ENCODE peak calls at places on chromosomes 6 and 20, in five cellular contexts. A is B cell, I is glutamatergic neuron, C is neural progenitor cell, Q is astrocyte. Y is an unnamed sample.
A peak's percentile ranks its signal among the peaks of the same experiment; 100 is the strongest.

GRCh38 chr20:41349943-41350342 is 9.3 kb downstream of the LPIN3 start:
- DNase-seq in Q (no peak), I (no peak), C (no peak), A (no peak), Y (no peak)

GRCh38 chr6:13591205-13591921 is 17.0 kb downstream of the SIRT5 start:
- DNase-seq in I (no peak), A (no peak), Q (no peak), C (no peak), Y (no peak)

GRCh38 chr6:158636778-158637177 is 7.8 kb downstream of the DYNLT1 start:
- DNase-seq in C (no peak), Q (no peak), A (no peak), I (no peak), Y (no peak)

GRCh38 chr6:49342410-49342809 is 120.6 kb downstream of the MMUT start:
- DNase-seq in Q (no peak), I (no peak), C (no peak), A (no peak), Y (no peak)

GRCh38 chr6:104995989-104996617 is 39.2 kb downstream of the LIN28B start:
- DNase-seq in I (no peak), A (no peak), C (no peak), Q (peak; percentile 11), Y (no peak)

GRCh38 chr20:50395258-50395729 is 114.9 kb upstream of the PTPN1 start:
- DNase-seq in C (no peak), A (no peak), I (no peak), Q (no peak), Y (no peak)

GRCh38 chr20:38321959-38322598 is 18.1 kb downstream of the BPI start:
- DNase-seq in A (peak; percentile 8), Q (peak; percentile 31), C (peak; percentile 75), I (peak; percentile 63), Y (peak; percentile 52)

GRCh38 chr20:16544949-16545348 is 28.3 kb downstream of the KIF16B start:
- DNase-seq in Q (no peak), I (no peak), C (no peak), A (no peak), Y (no peak)

GRCh38 chr6:169161572-169162167 is 92.0 kb downstream of the THBS2 start:
- DNase-seq in Q (no peak), C (no peak), I (no peak), A (no peak), Y (no peak)

GRCh38 chr6:73515204-73516101 is 5.4 kb downstream of the EEF1A1 start:
- DNase-seq in I (no peak), Q (peak; percentile 73), A (peak; percentile 76), C (peak; percentile 78), Y (no peak)

GRCh38 chr20:3788685-3789155 is 2.2 kb upstream of the CENPB start:
- DNase-seq in I (no peak), A (no peak), Q (no peak), C (peak; percentile 1), Y (no peak)

GRCh38 chr20:41734506-41734945 is 116.3 kb upstream of the CHD6 start:
- DNase-seq in Q (peak; percentile 1), A (peak; percentile 38), C (peak; percentile 67), I (peak; percentile 59), Y (peak; percentile 52)

GRCh38 chr6:110513001-110513400 is 36.6 kb upstream of the SLC22A16 start:
- DNase-seq in Q (no peak), A (no peak), I (no peak), C (no peak), Y (no peak)

GRCh38 chr20:39800548-39800947 is 838.4 kb downstream of the DHX35 start:
- DNase-seq in I (no peak), C (no peak), Q (peak; percentile 93), A (no peak), Y (no peak)

GRCh38 chr20:63519765-63520593 is 586 bp upstream of the PPDPF start:
- DNase-seq in Q (peak; percentile 37), I (peak; percentile 76), C (peak; percentile 93), A (peak; percentile 79), Y (peak; percentile 53)

GRCh38 chr6:169950558-169950957 is 199.1 kb downstream of the ERMARD start:
- DNase-seq in I (no peak), Q (no peak), C (peak; percentile 44), A (peak; percentile 35), Y (no peak)

GRCh38 chr20:14234666-14235295 is 102.6 kb downstream of the FLRT3 start:
- DNase-seq in A (no peak), Q (peak; percentile 67), C (no peak), I (no peak), Y (no peak)

GRCh38 chr6:150751296-150751695 is 114.2 kb upstream of the MTHFD1L start:
- DNase-seq in A (no peak), I (no peak), Q (peak; percentile 77), C (no peak), Y (no peak)

GRCh38 chr6:43271103-43271815 is 26.8 kb upstream of the SLC22A7 start:
- DNase-seq in A (peak; percentile 64), C (no peak), I (no peak), Q (no peak), Y (no peak)

GRCh38 chr6:156193381-156193780 is 583.8 kb upstream of the ARID1B start:
- DNase-seq in I (no peak), A (no peak), C (no peak), Q (no peak), Y (no peak)

GRCh38 chr6:74603676-74604075 is 602.2 kb downstream of the COL12A1 start:
- DNase-seq in C (no peak), I (no peak), A (no peak), Q (no peak), Y (no peak)

GRCh38 chr20:50277460-50278376 is 87.1 kb downstream of the CEBPB start:
- DNase-seq in A (no peak), C (no peak), I (no peak), Q (no peak), Y (no peak)

GRCh38 chr20:58130574-58130973 is 97.9 kb downstream of the ANKRD60 start:
- DNase-seq in C (peak; percentile 55), Q (no peak), A (no peak), I (no peak), Y (no peak)

GRCh38 chr6:130282234-130282995 is 59.7 kb upstream of the SAMD3 start:
- DNase-seq in Q (peak; percentile 8), A (peak; percentile 40), I (no peak), C (peak; percentile 49), Y (no peak)
- TF ChIP-seq CTCF in Q (peak; percentile 33), A (peak; percentile 45), I (no peak), C (peak; percentile 59), Y (peak; percentile 34)

DNA sequence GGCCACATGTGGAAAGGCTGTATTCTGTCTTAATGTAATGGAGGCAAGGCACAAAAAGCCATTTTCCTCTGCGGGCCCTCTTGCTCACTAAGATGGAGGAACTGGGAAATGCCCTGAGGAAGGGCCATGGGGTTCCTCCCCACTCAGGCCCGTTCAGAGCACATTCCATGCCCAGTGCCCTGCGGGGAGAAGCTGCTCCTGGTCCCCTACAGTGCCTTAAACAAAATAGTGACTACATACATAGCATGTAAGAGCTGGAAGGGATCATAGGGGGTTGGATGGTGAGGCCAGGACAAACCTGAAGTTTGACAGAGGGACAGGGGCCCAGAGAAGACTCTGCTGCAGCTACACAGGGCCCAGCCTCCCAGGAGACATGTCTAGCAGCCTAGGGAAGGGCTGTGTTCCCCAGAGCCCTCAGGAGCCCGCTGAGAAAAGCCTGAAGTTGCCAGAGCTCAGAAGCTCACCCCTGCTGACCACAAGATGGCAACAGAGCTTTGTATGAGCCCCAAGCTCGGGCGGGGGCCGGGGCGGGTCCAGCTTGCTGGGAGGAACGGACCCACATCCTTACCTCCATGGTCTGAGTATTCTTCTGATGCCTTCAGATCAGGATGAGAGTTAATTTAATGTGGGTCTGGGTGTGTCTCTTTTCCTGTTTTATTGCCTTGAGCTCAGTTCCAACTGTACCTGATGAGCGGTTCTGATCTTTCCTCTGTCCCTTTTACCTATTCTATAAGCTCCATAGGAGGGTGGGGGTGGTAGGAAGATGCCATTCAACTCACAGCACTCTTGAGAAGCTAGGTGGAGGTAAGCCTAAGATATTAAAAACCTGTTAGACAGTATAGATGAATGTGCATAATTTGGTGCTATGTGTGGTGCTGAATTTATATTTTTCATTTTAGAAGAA is 242.9 kb downstream of the CDC5L start:
- DNase-seq in Q (peak; percentile 63), A (no peak), I (peak; percentile 58), C (peak; percentile 86), Y (peak; percentile 42)
- TF ChIP-seq CTCF in Q (peak; percentile 62), A (no peak), I (no peak), C (peak; percentile 78), Y (peak; percentile 67)

GRCh38 chr6:167744681-167745659 is 81.7 kb upstream of the AFDN start:
- DNase-seq in C (no peak), A (no peak), Q (no peak), I (no peak), Y (no peak)

GRCh38 chr6:167746377-167747151 is 80.1 kb upstream of the AFDN start:
- DNase-seq in Q (no peak), C (no peak), A (no peak), I (no peak), Y (no peak)

GRCh38 chr6:167747152-167747427 is 79.6 kb upstream of the AFDN start:
- DNase-seq in A (no peak), I (no peak), Q (no peak), C (no peak), Y (no peak)

GRCh38 chr6:167747645-167748044 is 79.1 kb upstream of the AFDN start:
- DNase-seq in C (no peak), A (no peak), I (no peak), Q (no peak), Y (no peak)

GRCh38 chr6:167745660-167746376 is 80.9 kb upstream of the AFDN start:
- DNase-seq in A (no peak), I (no peak), Q (no peak), C (no peak), Y (no peak)
- TF ChIP-seq CTCF in A (no peak), I (no peak), Q (no peak), C (no peak), Y (no peak)

GRCh38 chr6:136791296-136792065 is 796 bp downstream of the MAP3K5 start:
- DNase-seq in I (peak; percentile 23), Q (peak; percentile 46), A (peak; percentile 77), C (peak; percentile 53), Y (peak; percentile 5)

GRCh38 chr6:136790411-136791295 is 1.6 kb downstream of the MAP3K5 start:
- DNase-seq in Q (no peak), I (no peak), C (no peak), A (no peak), Y (no peak)

GRCh38 chr6:136792945-136793289 is 640 bp upstream of the MAP3K5 start:
- DNase-seq in I (peak; percentile 90), C (peak; percentile 85), A (peak; percentile 94), Q (peak; percentile 73), Y (peak; percentile 75)

GRCh38 chr6:136793348-136793747 is 1.1 kb upstream of the MAP3K5 start:
- DNase-seq in Q (no peak), I (no peak), A (peak; percentile 68), C (no peak), Y (no peak)

DNA sequence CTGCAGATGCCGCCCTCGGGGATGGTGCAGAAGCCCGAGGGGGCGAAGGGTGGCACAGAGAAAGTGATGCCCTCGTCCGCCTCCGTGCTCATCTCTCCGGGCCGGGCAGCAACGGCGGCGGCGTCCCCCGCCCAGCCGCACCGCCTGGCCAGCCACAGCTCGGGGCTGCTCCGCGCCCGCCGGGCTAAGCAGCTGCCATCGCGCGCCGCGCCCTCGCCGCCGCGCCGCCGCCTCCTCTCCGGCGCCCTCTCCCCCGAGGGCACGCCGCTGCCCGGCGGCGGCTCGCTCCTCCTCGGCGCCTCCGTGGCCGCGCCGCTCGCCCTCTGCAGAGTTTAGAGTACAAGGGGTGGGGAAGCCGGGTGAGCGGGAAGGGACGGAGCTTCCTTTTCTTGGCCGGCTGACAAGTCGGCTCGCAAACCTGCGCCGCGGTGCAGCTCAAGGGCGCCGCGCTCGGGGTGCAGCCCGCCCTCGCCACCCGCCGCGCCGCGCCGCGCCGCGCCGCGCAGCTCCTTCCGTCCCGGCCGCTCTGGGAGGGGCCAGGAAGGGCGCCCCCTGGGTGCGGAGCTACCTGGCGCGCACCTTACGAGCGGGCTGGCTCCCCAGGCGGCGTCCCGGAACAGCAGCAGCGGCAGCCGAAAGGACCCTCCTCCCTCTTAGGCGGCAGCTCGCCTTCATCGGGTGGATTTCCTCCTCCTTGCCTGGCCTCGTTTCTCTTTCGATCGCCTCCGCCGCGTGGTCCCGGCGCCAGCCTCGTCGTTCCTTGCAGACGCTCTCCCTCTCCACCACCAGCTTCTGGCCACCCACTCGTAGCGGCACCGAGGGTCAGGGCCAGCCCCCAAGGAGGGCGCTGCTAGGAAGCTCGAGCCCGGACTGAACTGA is at the start of gene MAP3K5:
- DNase-seq in Q (peak; percentile 59), C (peak; percentile 75), I (peak; percentile 54), A (peak; percentile 96), Y (peak; percentile 44)
- TF ChIP-seq CTCF in Q (no peak), C (no peak), I (no peak), A (no peak), Y (no peak)